ENCODE peak calls at places on chromosomes 5 and 9, in five cellular contexts. D, W, C, X and E are unnamed samples.

GRCh38 chr5:178206166-178207101 is 2.1 kb downstream of the HNRNPAB start:
- DNase-seq in C (peak), W (no peak), D (peak), X (peak), E (no peak)

GRCh38 chr5:140322751-140323731 is 20.1 kb upstream of the PFDN1 start:
- DNase-seq in C (no peak), X (peak), W (no peak), D (peak), E (peak)

GRCh38 chr9:133199648-133200321 is 9.3 kb downstream of the OBP2B start:
- DNase-seq in X (no peak), C (no peak), D (no peak), W (peak), E (no peak)

GRCh38 chr9:21777701-21778100 is 24.7 kb upstream of the MTAP start:
- DNase-seq in X (peak), W (no peak), D (peak), C (no peak), E (no peak)

GRCh38 chr9:16341176-16341575 is 529.3 kb downstream of the BNC2 start:
- DNase-seq in D (peak), W (no peak), X (no peak), C (no peak), E (no peak)

GRCh38 chr5:136133416-136134383 is 1.1 kb downstream of the SMAD5 start:
- DNase-seq in X (peak), D (peak), W (peak), C (peak), E (peak)

GRCh38 chr9:3954228-3954949 is 345.5 kb downstream of the GLIS3 start:
- DNase-seq in C (no peak), X (no peak), W (no peak), D (no peak), E (no peak)

GRCh38 chr5:3660630-3661029 is 65.0 kb downstream of the IRX1 start:
- DNase-seq in C (no peak), D (no peak), W (no peak), X (no peak), E (no peak)

GRCh38 chr9:97372580-97372979 is 39.3 kb upstream of the TDRD7 start:
- DNase-seq in W (no peak), D (no peak), X (no peak), C (no peak), E (no peak)

GRCh38 chr5:175746851-175747250 is 89.0 kb downstream of the HRH2 start:
- DNase-seq in C (no peak), X (peak), W (no peak), D (peak), E (no peak)

GRCh38 chr5:84381501-84382362 is 2.9 kb downstream of the EDIL3 start:
- DNase-seq in C (peak), X (peak), D (no peak), W (no peak), E (peak)

GRCh38 chr5:23208959-23209431 is 298.4 kb upstream of the PRDM9 start:
- DNase-seq in X (peak), W (no peak), D (peak), C (no peak), E (peak)

GRCh38 chr5:39140558-39141168 is 66.5 kb upstream of the RICTOR start:
- DNase-seq in D (peak), W (no peak), X (no peak), C (no peak), E (no peak)

GRCh38 chr5:39137391-39138181 is 63.4 kb upstream of the RICTOR start:
- DNase-seq in D (no peak), C (no peak), W (no peak), X (no peak), E (no peak)

GRCh38 chr5:39132792-39133191 is 58.6 kb upstream of the RICTOR start:
- DNase-seq in D (no peak), W (no peak), C (no peak), X (no peak), E (no peak)

GRCh38 chr5:39138892-39139291 is 64.7 kb upstream of the RICTOR start:
- DNase-seq in C (no peak), X (peak), W (no peak), D (peak), E (no peak)

DNA sequence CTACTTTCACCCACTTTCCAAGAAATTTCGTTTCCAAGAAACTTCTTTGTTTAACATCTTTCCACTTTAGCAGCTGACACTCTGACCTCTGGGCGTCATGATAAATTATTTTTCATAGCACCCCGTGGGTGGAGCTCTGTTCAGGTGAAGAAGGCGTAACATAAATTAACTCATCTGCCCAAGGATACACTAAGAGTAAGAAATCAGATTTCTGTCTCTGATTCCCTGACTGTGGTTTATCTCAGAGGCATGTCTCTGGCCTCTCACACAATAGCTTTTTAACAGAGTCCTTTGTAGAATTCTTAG is 63.9 kb upstream of the RICTOR start:
- DNase-seq in X (no peak), W (no peak), D (no peak), C (no peak), E (no peak)
- H3K4me3 ChIP-seq in X (no peak), W (no peak), D (no peak), C (no peak), E (no peak)

GRCh38 chr9:127536499-127536898 is 75.6 kb upstream of the STXBP1 start:
- DNase-seq in D (no peak), W (no peak), C (no peak), X (no peak), E (no peak)

GRCh38 chr9:127535834-127536233 is 76.2 kb upstream of the STXBP1 start:
- DNase-seq in D (peak), X (no peak), C (no peak), W (no peak), E (no peak)

GRCh38 chr9:127534931-127535330 is 77.1 kb upstream of the STXBP1 start:
- DNase-seq in C (no peak), W (no peak), X (no peak), D (no peak), E (no peak)

GRCh38 chr9:127535396-127535795 is 76.7 kb upstream of the STXBP1 start:
- DNase-seq in X (no peak), C (no peak), D (no peak), W (no peak), E (no peak)

DNA sequence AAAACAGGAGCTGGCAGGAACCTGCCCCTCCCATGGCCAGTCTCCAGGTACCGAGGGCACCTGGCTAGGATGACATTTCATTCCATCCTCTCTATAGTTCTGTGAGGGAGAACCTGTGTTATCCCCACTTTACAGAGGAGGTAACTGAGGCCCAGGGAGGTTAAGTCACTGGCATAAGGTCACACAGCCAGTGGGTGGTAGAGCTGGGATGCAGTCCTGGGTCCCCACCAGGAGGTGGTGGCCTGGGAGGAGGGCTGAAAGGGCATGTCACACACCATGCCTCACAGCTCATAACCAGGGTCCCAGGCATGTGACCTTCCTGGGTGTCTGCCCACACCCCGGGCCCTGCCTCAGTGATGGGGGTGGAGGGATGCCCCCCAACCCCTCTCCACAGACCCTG is 77.8 kb upstream of the STXBP1 start:
- DNase-seq in X (no peak), C (no peak), W (no peak), D (no peak), E (no peak)
- H3K4me3 ChIP-seq in X (no peak), C (no peak), W (no peak), D (no peak), E (no peak)

GRCh38 chr9:77587851-77588250 is 60.3 kb downstream of the GNA14 start:
- DNase-seq in W (no peak), X (no peak), D (no peak), C (no peak), E (no peak)
- H3K4me3 ChIP-seq in W (no peak), X (no peak), D (no peak), C (no peak), E (no peak)

GRCh38 chr5:126852916-126853315 is 76.0 kb downstream of the LMNB1 start:
- DNase-seq in X (no peak), C (no peak), W (no peak), D (no peak), E (no peak)
- H3K4me3 ChIP-seq in X (no peak), C (no peak), W (no peak), D (no peak), E (no peak)

GRCh38 chr5:57383093-57383861 is 99.3 kb downstream of the ACTBL2 start:
- DNase-seq in W (no peak), D (peak), X (peak), C (no peak), E (peak)
- H3K4me3 ChIP-seq in W (no peak), D (no peak), X (no peak), C (no peak), E (no peak)

DNA sequence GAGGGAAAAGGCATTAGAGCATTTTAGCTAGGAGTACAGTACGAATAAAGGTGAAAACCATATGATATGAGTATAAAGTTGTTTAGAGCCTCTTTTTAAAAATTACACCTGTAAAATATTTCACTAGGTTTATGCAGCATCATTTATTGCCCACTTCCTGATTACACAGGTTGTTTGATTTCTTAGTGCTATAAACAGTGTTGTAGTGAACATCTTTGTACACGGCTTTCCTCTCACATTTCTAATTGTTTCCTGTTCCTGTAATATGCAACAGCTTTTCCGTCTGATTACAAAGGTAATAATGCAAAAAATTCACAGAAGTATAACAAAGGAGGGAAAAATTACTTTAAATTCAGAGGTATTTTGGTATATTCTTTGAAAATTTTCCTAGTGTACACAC is 13.0 kb downstream of the STOM start:
- DNase-seq in W (no peak), C (no peak), X (no peak), D (no peak), E (no peak)
- H3K4me3 ChIP-seq in W (no peak), C (no peak), X (no peak), D (no peak), E (no peak)

GRCh38 chr5:105544300-105544699 is 1981.7 kb upstream of the NUDT12 start:
- DNase-seq in X (no peak), D (no peak), W (no peak), C (no peak), E (no peak)
- H3K4me3 ChIP-seq in X (no peak), D (no peak), W (no peak), C (no peak), E (no peak)

GRCh38 chr9:129319938-129320481 is 141.9 kb upstream of the IER5L start:
- DNase-seq in W (no peak), X (no peak), D (no peak), C (peak), E (no peak)
- H3K4me3 ChIP-seq in W (peak), X (peak), D (no peak), C (peak), E (no peak)

GRCh38 chr9:112354081-112354743 is 20.8 kb upstream of the PTBP3 start:
- DNase-seq in W (no peak), D (no peak), X (no peak), C (no peak), E (no peak)

GRCh38 chr9:112352209-112352608 is 18.8 kb upstream of the PTBP3 start:
- DNase-seq in D (no peak), W (no peak), C (no peak), X (no peak), E (no peak)

GRCh38 chr9:112351184-112351583 is 17.8 kb upstream of the PTBP3 start:
- DNase-seq in C (no peak), X (no peak), W (no peak), D (no peak), E (no peak)

GRCh38 chr9:112348993-112349333 is 15.5 kb upstream of the PTBP3 start:
- DNase-seq in X (no peak), D (no peak), W (no peak), C (no peak), E (no peak)

DNA sequence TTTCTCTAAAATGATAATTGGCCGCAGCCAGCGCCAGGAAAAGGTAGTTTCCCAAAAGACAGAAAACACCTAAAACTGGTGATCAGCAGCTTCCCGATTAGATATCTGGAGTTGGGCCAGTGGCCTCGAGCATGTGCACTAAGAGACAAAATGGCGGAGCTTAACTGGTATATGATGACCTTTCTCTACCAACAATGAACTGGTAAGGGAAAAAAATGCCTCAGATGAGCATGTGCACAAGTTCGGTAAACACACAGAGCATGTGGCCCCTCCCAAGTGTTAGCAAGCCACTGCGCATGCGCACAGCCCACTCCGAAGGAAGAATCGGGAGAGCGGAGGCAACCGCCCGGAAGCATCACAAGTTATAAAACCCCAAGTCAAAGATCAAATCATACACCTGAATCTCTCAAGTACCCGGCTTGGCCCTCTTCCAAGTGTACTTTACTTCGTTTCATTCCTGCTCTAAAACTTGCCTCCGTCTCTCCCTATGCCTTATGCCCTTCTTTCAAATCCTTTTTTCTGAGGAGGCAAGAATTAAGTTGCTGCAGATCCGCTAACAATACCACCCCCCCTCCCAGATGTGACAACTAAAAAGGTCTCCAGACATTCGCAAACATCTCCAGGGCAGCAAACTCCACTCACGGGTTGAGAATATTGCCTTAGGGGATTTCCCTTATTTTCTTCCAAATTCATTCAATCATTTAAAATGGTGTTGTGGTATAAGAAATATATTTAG is 15.0 kb upstream of the PTBP3 start:
- DNase-seq in X (peak), W (peak), C (peak), D (peak), E (peak)
- H3K4me3 ChIP-seq in X (peak), W (peak), C (peak), D (peak), E (no peak)